ENCODE peak calls at places on chromosomes 3 and 15, in seven cellular contexts. X is ovary; N is heart left ventricle; I is CD8-positive, alpha-beta T cell; F is psoas muscle; O is mucosa of descending colon; P is thoracic aorta. Y is an unnamed sample.
A peak's percentile ranks its signal among the peaks of the same experiment; 100 is the strongest.

GRCh38 chr15:28887344-28888174 is 1.8 kb downstream of the APBA2 start:
- DNase-seq in N (no peak), O (no peak), I (no peak), F (no peak), P (no peak), X (no peak), Y (no peak)

GRCh38 chr3:149615731-149616221 is 42.0 kb downstream of the WWTR1 start:
- DNase-seq in X (no peak), O (no peak), F (no peak), I (no peak), N (no peak), P (no peak), Y (no peak)

GRCh38 chr3:32238027-32238815 is at the start of gene CMTM8:
- DNase-seq in I (peak; percentile 65), X (no peak), F (peak; percentile 46), P (no peak), O (peak; percentile 78), N (peak; percentile 69), Y (no peak)

GRCh38 chr3:25895031-25895430 is 105.1 kb downstream of the OXSM start:
- DNase-seq in N (no peak), I (no peak), O (no peak), P (no peak), F (no peak), X (no peak), Y (no peak)

GRCh38 chr15:75065851-75066509 is 42.6 kb downstream of the PPCDC start:
- DNase-seq in O (no peak), X (no peak), N (no peak), F (no peak), I (no peak), P (no peak), Y (no peak)

GRCh38 chr15:88241461-88241860 is 15.1 kb downstream of the NTRK3 start:
- DNase-seq in P (no peak), N (no peak), F (no peak), I (no peak), O (no peak), X (no peak), Y (no peak)

GRCh38 chr3:143653493-143653892 is 194.8 kb downstream of the SLC9A9 start:
- DNase-seq in I (no peak), N (no peak), P (no peak), F (no peak), X (no peak), O (no peak), Y (peak; percentile 69)

GRCh38 chr3:51968175-51968681 is 974 bp upstream of the PCBP4 start:
- DNase-seq in P (no peak), O (no peak), I (no peak), F (peak; percentile 34), X (peak; percentile 51), N (peak; percentile 44), Y (peak; percentile 37)

GRCh38 chr15:88898736-88899135 is 3.4 kb upstream of the HAPLN3 start:
- DNase-seq in F (no peak), N (no peak), P (no peak), I (no peak), X (no peak), O (no peak), Y (no peak)

GRCh38 chr15:79053894-79054293 is 36.7 kb downstream of the RASGRF1 start:
- DNase-seq in N (no peak), X (no peak), F (no peak), I (no peak), O (no peak), P (no peak), Y (no peak)

GRCh38 chr3:143536817-143537535 is 311.3 kb downstream of the SLC9A9 start:
- DNase-seq in X (peak; percentile 19), N (peak; percentile 29), P (no peak), F (peak; percentile 24), O (no peak), I (no peak), Y (peak; percentile 98)

GRCh38 chr15:67091966-67092677 is 26.7 kb downstream of the SMAD3 start:
- DNase-seq in P (no peak), O (no peak), N (no peak), X (no peak), F (no peak), I (no peak), Y (no peak)

GRCh38 chr15:67090297-67091072 is 25.1 kb downstream of the SMAD3 start:
- DNase-seq in O (no peak), X (no peak), F (no peak), I (no peak), P (no peak), N (no peak), Y (peak; percentile 82)

GRCh38 chr15:67087507-67088172 is 22.2 kb downstream of the SMAD3 start:
- DNase-seq in P (no peak), X (no peak), I (no peak), F (no peak), N (no peak), O (peak; percentile 70), Y (no peak)

GRCh38 chr15:67091073-67091965 is 25.9 kb downstream of the SMAD3 start:
- DNase-seq in O (peak; percentile 62), F (peak; percentile 84), N (peak; percentile 83), P (no peak), X (peak; percentile 77), I (peak; percentile 58), Y (peak; percentile 97)

GRCh38 chr15:67089218-67090193 is 24.1 kb downstream of the SMAD3 start:
- DNase-seq in I (no peak), F (no peak), P (no peak), O (no peak), N (no peak), X (no peak), Y (peak; percentile 84)
- H3K4me3 ChIP-seq in I (no peak overlapping the region), F (no peak overlapping the region), P (no peak overlapping the region), O (no peak overlapping the region), N (no peak overlapping the region), X (no peak overlapping the region), Y (no peak overlapping the region)

GRCh38 chr3:125582707-125583106 is 12.6 kb downstream of the OSBPL11 start:
- DNase-seq in I (no peak), X (no peak), O (no peak), N (no peak), P (no peak), F (no peak), Y (no peak)
- TF ChIP-seq CTCF in I (no peak), X (no peak), O (no peak), N (no peak), P (no peak), F (no peak), Y (no peak)

DNA sequence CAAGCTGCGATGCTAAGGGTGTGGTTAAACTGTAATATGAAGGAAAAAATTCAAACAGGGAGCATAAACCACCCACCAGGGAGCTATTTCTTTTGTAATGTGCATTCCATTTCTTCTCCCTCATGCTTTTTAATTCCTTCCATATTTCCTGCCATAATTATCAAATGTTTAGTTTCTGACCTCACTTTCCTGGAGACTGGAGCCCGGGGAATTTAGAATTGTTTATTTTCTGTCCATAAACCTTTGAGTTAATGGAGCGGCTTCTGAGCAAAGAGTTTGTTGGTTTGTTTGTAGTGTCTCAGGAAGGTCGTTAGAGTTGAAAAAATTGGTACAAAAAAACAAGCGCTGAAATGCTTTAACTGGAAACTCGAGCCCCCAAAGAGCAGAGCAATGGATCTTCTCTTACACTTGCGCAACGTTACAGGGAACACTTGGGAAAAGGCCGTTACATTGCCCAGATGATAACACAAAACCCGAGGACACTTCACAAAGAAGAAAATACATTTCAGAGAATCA is 1.0 kb downstream of the FSTL1 start:
- DNase-seq in P (no peak), F (no peak), I (no peak), O (no peak), X (no peak), N (no peak), Y (peak; percentile 82)
- H3K4me3 ChIP-seq in P (peak overlapping the region; percentile 83), F (peak overlapping the region; percentile 82), I (peak overlapping the region; percentile 37), O (no peak overlapping the region), X (peak overlapping the region; percentile 89), N (peak overlapping the region; percentile 90), Y (peak overlapping the region; percentile 92)

DNA sequence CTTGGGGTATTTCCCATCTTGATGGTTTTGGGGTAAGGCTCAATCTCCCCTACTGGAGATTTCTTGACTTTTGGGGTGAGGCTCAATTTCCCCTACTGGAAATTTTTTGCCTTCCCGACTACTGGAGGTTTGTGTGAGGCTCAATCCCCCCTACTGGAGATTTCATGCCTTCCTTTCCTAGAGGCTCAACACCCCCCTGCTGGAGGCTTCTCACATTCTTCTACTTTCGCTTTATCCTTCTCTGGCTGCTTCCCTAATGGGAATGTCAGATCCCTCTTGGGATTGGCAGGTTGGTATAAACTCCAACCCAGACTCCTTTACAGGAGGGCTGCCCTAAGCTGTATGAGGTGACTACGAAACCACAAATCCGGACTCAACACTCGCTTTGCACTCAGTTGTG is 49.2 kb downstream of the KATNBL1 start:
- DNase-seq in I (no peak), X (no peak), F (no peak), N (no peak), P (no peak), O (no peak), Y (no peak)
- TF ChIP-seq CTCF in I (no peak), X (no peak), F (no peak), N (no peak), P (no peak), O (no peak), Y (no peak)

DNA sequence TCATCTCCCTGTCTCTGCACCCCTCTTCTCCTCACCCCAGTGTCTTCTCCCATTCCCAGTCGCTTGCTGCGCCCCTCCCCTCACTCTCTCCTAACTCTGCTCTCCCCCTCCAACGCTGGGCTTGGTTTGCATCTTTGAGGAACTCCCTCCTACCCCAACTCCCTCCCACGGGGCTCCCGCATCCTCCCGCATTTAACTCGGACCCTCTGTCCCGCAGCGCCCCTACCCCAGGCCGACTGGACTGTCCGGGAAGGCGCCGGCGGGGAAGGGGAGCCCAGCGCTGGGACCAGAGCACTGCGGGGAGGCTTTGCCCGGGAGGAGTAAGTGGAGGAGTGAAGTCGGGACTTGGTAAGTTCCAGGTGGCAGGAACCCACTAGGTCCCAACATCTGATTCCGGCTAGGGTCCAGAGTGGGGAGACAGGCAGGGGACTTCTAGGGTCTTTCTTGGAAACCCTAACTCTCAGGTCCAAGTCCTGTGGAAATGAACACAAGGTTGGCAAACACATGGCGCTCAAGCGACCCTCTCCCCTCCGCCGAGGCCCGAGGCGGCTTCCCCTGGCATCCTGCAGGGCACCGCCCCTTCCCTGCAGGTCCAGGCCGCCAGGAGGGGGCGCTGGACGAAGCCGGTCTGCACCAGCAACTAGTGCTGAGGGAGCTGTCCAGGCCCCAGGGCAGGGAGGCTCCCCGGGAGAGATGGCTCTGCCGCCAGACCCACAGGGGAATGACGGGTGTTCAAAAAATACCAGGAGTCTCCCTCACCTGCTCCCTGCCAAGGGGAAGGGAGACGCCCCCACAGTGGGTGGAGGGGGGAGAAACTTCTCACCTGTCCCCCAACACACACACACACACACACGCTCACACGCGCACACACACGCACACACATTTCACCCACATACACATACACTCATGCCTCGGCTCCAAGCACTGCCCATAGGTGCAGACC is 53.2 kb downstream of the LHFPL4 start:
- DNase-seq in N (peak; percentile 45), O (peak; percentile 73), I (peak; percentile 58), P (no peak), F (peak; percentile 47), X (peak; percentile 26), Y (peak; percentile 56)
- H3K4me3 ChIP-seq in N (peak overlapping the region; percentile 14), O (no peak overlapping the region), I (peak overlapping the region; percentile 19), P (peak overlapping the region; percentile 32), F (no peak overlapping the region), X (no peak overlapping the region), Y (peak overlapping the region; percentile 3)

Y was measured in fibroblast of mammary gland.